ENCODE peak calls at places on chromosomes 7 and 10, in five cellular contexts. One of them, this sample, is unnamed.

GRCh38 chr10:72315054-72315453 is 39.7 kb downstream of the DNAJB12 start:
- DNase-seq in C1 segment of cervical spinal cord: no peak
- DNase-seq in left kidney: no peak
- DNase-seq in hypothalamus: no peak
- DNase-seq in HuH-7.5: no peak
- DNase-seq in this sample: no peak

GRCh38 chr7:127731431-127732080 is 79.6 kb downstream of the SND1 start:
- DNase-seq in C1 segment of cervical spinal cord: no peak
- DNase-seq in left kidney: no peak
- DNase-seq in hypothalamus: no peak
- DNase-seq in HuH-7.5: no peak
- DNase-seq in this sample: no peak

GRCh38 chr10:60295028-60295937 is 94.4 kb downstream of the ANK3 start:
- DNase-seq in C1 segment of cervical spinal cord: no peak
- DNase-seq in left kidney: no peak
- DNase-seq in hypothalamus: no peak
- DNase-seq in HuH-7.5: no peak
- DNase-seq in this sample: no peak

GRCh38 chr10:92074126-92074887 is 150.7 kb downstream of the BTAF1 start:
- DNase-seq in C1 segment of cervical spinal cord: no peak
- DNase-seq in left kidney: no peak
- DNase-seq in hypothalamus: no peak
- DNase-seq in HuH-7.5: no peak
- DNase-seq in this sample: no peak

GRCh38 chr10:97499561-97500296 is 1.0 kb downstream of the UBTD1 start:
- DNase-seq in C1 segment of cervical spinal cord: peak
- DNase-seq in left kidney: peak
- DNase-seq in hypothalamus: peak
- DNase-seq in HuH-7.5: no peak
- DNase-seq in this sample: peak

GRCh38 chr7:106770191-106770590 is 94.9 kb upstream of the PIK3CG start:
- DNase-seq in C1 segment of cervical spinal cord: no peak
- DNase-seq in left kidney: no peak
- DNase-seq in hypothalamus: no peak
- DNase-seq in HuH-7.5: no peak
- DNase-seq in this sample: no peak

GRCh38 chr7:7731732-7732131 is 13.3 kb upstream of the RPA3 start:
- DNase-seq in C1 segment of cervical spinal cord: no peak
- DNase-seq in left kidney: no peak
- DNase-seq in hypothalamus: no peak
- DNase-seq in HuH-7.5: peak
- DNase-seq in this sample: no peak

GRCh38 chr10:184911-185310 is 49.7 kb downstream of the ZMYND11 start:
- DNase-seq in C1 segment of cervical spinal cord: no peak
- DNase-seq in left kidney: no peak
- DNase-seq in hypothalamus: no peak
- DNase-seq in HuH-7.5: no peak
- DNase-seq in this sample: no peak

GRCh38 chr10:15370741-15371701 is at the start of gene FAM171A1:
- DNase-seq in C1 segment of cervical spinal cord: peak
- DNase-seq in left kidney: peak
- DNase-seq in hypothalamus: peak
- DNase-seq in HuH-7.5: peak
- DNase-seq in this sample: peak

GRCh38 chr10:104330168-104331117 is 7.8 kb downstream of the ITPRIP start:
- DNase-seq in C1 segment of cervical spinal cord: peak
- DNase-seq in left kidney: peak
- DNase-seq in hypothalamus: no peak
- DNase-seq in HuH-7.5: no peak
- DNase-seq in this sample: peak

GRCh38 chr10:125159932-125160855 is at the start of gene CTBP2:
- DNase-seq in C1 segment of cervical spinal cord: peak
- DNase-seq in left kidney: peak
- DNase-seq in hypothalamus: peak
- DNase-seq in HuH-7.5: no peak
- DNase-seq in this sample: peak

GRCh38 chr10:21166557-21167287 is 269.6 kb upstream of the NEBL start:
- DNase-seq in C1 segment of cervical spinal cord: no peak
- DNase-seq in left kidney: peak
- DNase-seq in hypothalamus: no peak
- DNase-seq in HuH-7.5: no peak
- DNase-seq in this sample: no peak

GRCh38 chr10:16756561-16757221 is 60.5 kb downstream of the RSU1 start:
- DNase-seq in C1 segment of cervical spinal cord: no peak
- DNase-seq in left kidney: no peak
- DNase-seq in hypothalamus: no peak
- DNase-seq in HuH-7.5: no peak
- DNase-seq in this sample: no peak

GRCh38 chr10:33298110-33298509 is 36.4 kb downstream of the NRP1 start:
- DNase-seq in C1 segment of cervical spinal cord: no peak
- DNase-seq in left kidney: no peak
- DNase-seq in hypothalamus: no peak
- DNase-seq in HuH-7.5: no peak
- DNase-seq in this sample: no peak

GRCh38 chr7:57646901-57647246 is 196.9 kb downstream of the ZNF716 start:
- DNase-seq in C1 segment of cervical spinal cord: no peak
- DNase-seq in left kidney: no peak
- DNase-seq in hypothalamus: no peak
- DNase-seq in HuH-7.5: no peak
- DNase-seq in this sample: no peak

GRCh38 chr7:90958669-90959068 is 305.6 kb upstream of the FZD1 start:
- DNase-seq in C1 segment of cervical spinal cord: no peak
- DNase-seq in left kidney: no peak
- DNase-seq in hypothalamus: no peak
- DNase-seq in HuH-7.5: no peak
- DNase-seq in this sample: no peak

GRCh38 chr10:7484456-7485266 is 73.8 kb upstream of the SFMBT2 start:
- DNase-seq in C1 segment of cervical spinal cord: peak
- DNase-seq in left kidney: peak
- DNase-seq in hypothalamus: no peak
- DNase-seq in HuH-7.5: no peak
- DNase-seq in this sample: no peak

GRCh38 chr7:44978511-44979366 is at the start of gene MYO1G:
- DNase-seq in C1 segment of cervical spinal cord: no peak
- DNase-seq in left kidney: no peak
- DNase-seq in hypothalamus: no peak
- DNase-seq in HuH-7.5: no peak
- DNase-seq in this sample: no peak

GRCh38 chr10:31808258-31809218 is 120.1 kb downstream of the ARHGAP12 start:
- DNase-seq in C1 segment of cervical spinal cord: peak
- DNase-seq in left kidney: peak
- DNase-seq in hypothalamus: no peak
- DNase-seq in HuH-7.5: no peak
- DNase-seq in this sample: peak

GRCh38 chr7:102916881-102917280 is 4.1 kb downstream of the LRRC17 start:
- DNase-seq in C1 segment of cervical spinal cord: no peak
- DNase-seq in left kidney: no peak
- DNase-seq in hypothalamus: no peak
- DNase-seq in HuH-7.5: no peak
- DNase-seq in this sample: no peak

GRCh38 chr10:124212702-124213101 is 119.3 kb upstream of the CHST15 start:
- DNase-seq in C1 segment of cervical spinal cord: no peak
- DNase-seq in left kidney: no peak
- DNase-seq in hypothalamus: no peak
- DNase-seq in HuH-7.5: no peak
- DNase-seq in this sample: no peak

GRCh38 chr10:129868470-129869035 is 95.5 kb downstream of the EBF3 start:
- DNase-seq in C1 segment of cervical spinal cord: no peak
- DNase-seq in left kidney: no peak
- DNase-seq in hypothalamus: no peak
- DNase-seq in HuH-7.5: no peak
- DNase-seq in this sample: no peak

GRCh38 chr10:6136215-6137201 is 47.7 kb downstream of the RBM17 start:
- DNase-seq in C1 segment of cervical spinal cord: no peak
- DNase-seq in left kidney: no peak
- DNase-seq in hypothalamus: no peak
- DNase-seq in HuH-7.5: no peak
- DNase-seq in this sample: no peak

GRCh38 chr7:123622660-123623386 is 21.2 kb downstream of the ASB15 start:
- DNase-seq in C1 segment of cervical spinal cord: no peak
- DNase-seq in left kidney: peak
- DNase-seq in hypothalamus: no peak
- DNase-seq in HuH-7.5: peak
- DNase-seq in this sample: no peak

GRCh38 chr7:138825049-138825721 is 27.2 kb upstream of the ATP6V0A4 start:
- DNase-seq in C1 segment of cervical spinal cord: no peak
- DNase-seq in left kidney: no peak
- DNase-seq in hypothalamus: no peak
- DNase-seq in HuH-7.5: no peak
- DNase-seq in this sample: no peak

GRCh38 chr10:94858022-94858421 is 80.4 kb upstream of the CYP2C9 start:
- DNase-seq in C1 segment of cervical spinal cord: no peak
- DNase-seq in left kidney: no peak
- DNase-seq in hypothalamus: no peak
- DNase-seq in HuH-7.5: no peak
- DNase-seq in this sample: no peak

GRCh38 chr7:108054537-108054936 is 51.6 kb upstream of the LAMB1 start:
- DNase-seq in C1 segment of cervical spinal cord: no peak
- DNase-seq in left kidney: no peak
- DNase-seq in hypothalamus: no peak
- DNase-seq in HuH-7.5: no peak
- DNase-seq in this sample: no peak

This sample was measured in midbrain.